ENCODE peak calls at places on chromosomes 7 and 10, in four cellular contexts. H, L, B and F are unnamed samples.

GRCh38 chr7:5234852-5235831 is 45.1 kb downstream of the WIPI2 start:
- DNase-seq in H (no peak), L (no peak), B (no peak), F (no peak)

GRCh38 chr7:40072268-40072667 is 62.2 kb downstream of the MPLKIP start:
- DNase-seq in H (no peak), L (no peak), B (no peak), F (no peak)

GRCh38 chr7:111499027-111499426 is 63.3 kb downstream of the IMMP2L start:
- DNase-seq in H (peak; percentile 27), L (no peak), B (no peak), F (no peak)

GRCh38 chr7:111107989-111108388 is 17.1 kb downstream of the LRRN3 start:
- DNase-seq in H (no peak), L (peak; percentile 33), B (no peak), F (no peak)

GRCh38 chr7:69598081-69598486 is at the start of gene AUTS2:
- DNase-seq in H (peak; percentile 96), L (peak; percentile 96), B (peak; percentile 19), F (no peak)

GRCh38 chr10:132011027-132011426 is 29.3 kb upstream of the BNIP3 start:
- DNase-seq in H (no peak), L (no peak), B (no peak), F (no peak)

GRCh38 chr10:100750291-100751210 is 5.2 kb downstream of the PAX2 start:
- DNase-seq in H (no peak), L (no peak), B (no peak), F (no peak)

GRCh38 chr10:89301721-89302445 is at the start of gene IFIT2:
- DNase-seq in H (peak; percentile 73), L (no peak), B (peak; percentile 17), F (no peak)

GRCh38 chr10:99930731-99931550 is 78.8 kb downstream of the DNMBP start:
- DNase-seq in H (no peak), L (peak; percentile 2), B (no peak), F (no peak)

GRCh38 chr10:1156616-1156886 is 100.4 kb downstream of the WDR37 start:
- DNase-seq in H (no peak), L (no peak), B (no peak), F (no peak)

GRCh38 chr7:7944619-7945282 is 23.8 kb upstream of the GLCCI1 start:
- DNase-seq in H (no peak), L (no peak), B (peak; percentile 8), F (no peak)

GRCh38 chr7:2757361-2757903 is 69.4 kb downstream of the AMZ1 start:
- DNase-seq in H (no peak), L (no peak), B (no peak), F (no peak)

GRCh38 chr10:3251172-3251571 is 78.6 kb upstream of the PITRM1 start:
- DNase-seq in H (no peak), L (no peak), B (no peak), F (no peak)

GRCh38 chr7:157009778-157010587 is 480 bp downstream of the MNX1 start:
- DNase-seq in H (no peak), L (no peak), B (no peak), F (no peak)

GRCh38 chr10:114272696-114273095 is 33.6 kb downstream of the VWA2 start:
- DNase-seq in H (no peak), L (no peak), B (no peak), F (no peak)

GRCh38 chr7:95420996-95421846 is 13.6 kb downstream of the PON2 start:
- DNase-seq in H (peak; percentile 72), L (no peak), B (no peak), F (no peak)

GRCh38 chr7:22357311-22358175 is 589 bp upstream of the RAPGEF5 start:
- DNase-seq in H (peak; percentile 15), L (peak; percentile 68), B (no peak), F (no peak)

GRCh38 chr10:79547973-79548372 is 12.2 kb downstream of the SFTPA2 start:
- DNase-seq in H (no peak), L (no peak), B (no peak), F (no peak)

GRCh38 chr7:122340427-122340826 is 35.9 kb upstream of the FEZF1 start:
- DNase-seq in H (no peak), L (no peak), B (no peak), F (no peak)